ENCODE peak calls at places on chromosome 15, in five cellular contexts. A, V, O, F and D are unnamed samples. For H3K4me1, the result is how much of the 10 kb centered on the place peaks cover.

GRCh38 chr15:65837301-65838283 is 31.7 kb upstream of the RAB11A start:
- DNase-seq in O (no peak), F (no peak), A (no peak), V (no peak), D (no peak)

GRCh38 chr15:101089579-101090459 is 162.0 kb downstream of the CHSY1 start:
- DNase-seq in V (peak), A (no peak), F (no peak), O (no peak), D (no peak)

GRCh38 chr15:59762558-59762957 is 73.4 kb upstream of the BNIP2 start:
- DNase-seq in O (no peak), V (no peak), F (no peak), A (no peak), D (no peak)

GRCh38 chr15:47384776-47385175 is 332.5 kb upstream of the SEMA6D start:
- DNase-seq in V (no peak), F (no peak), O (no peak), A (no peak), D (no peak)

GRCh38 chr15:60004019-60004845 is at the start of gene FOXB1:
- DNase-seq in A (no peak), O (no peak), V (no peak), F (no peak), D (no peak)

GRCh38 chr15:64004582-64004981 is 41.7 kb downstream of the DAPK2 start:
- DNase-seq in V (peak), F (no peak), O (peak), A (no peak), D (no peak)

GRCh38 chr15:28888900-28889299 is 3.1 kb downstream of the APBA2 start:
- DNase-seq in O (no peak), A (no peak), F (no peak), V (no peak), D (peak)

GRCh38 chr15:100902436-100903190 is 16.5 kb upstream of the LRRK1 start:
- DNase-seq in V (peak), F (peak), A (no peak), O (peak), D (peak)

GRCh38 chr15:90191795-90192494 is 9.2 kb upstream of the SEMA4B start:
- DNase-seq in F (peak), V (peak), O (peak), A (no peak), D (peak)

GRCh38 chr15:36960179-36960946 is 140.0 kb downstream of the MEIS2 start:
- DNase-seq in V (no peak), F (no peak), A (no peak), O (no peak), D (no peak)

GRCh38 chr15:85837011-85837433 is 42.3 kb upstream of the KLHL25 start:
- DNase-seq in F (no peak), A (no peak), O (no peak), V (no peak), D (no peak)

GRCh38 chr15:62809106-62809967 is 233.2 kb upstream of the TPM1 start:
- DNase-seq in A (no peak), F (no peak), V (no peak), O (peak), D (no peak)

GRCh38 chr15:41276821-41277220 is 45.8 kb downstream of the CHP1 start:
- DNase-seq in O (no peak), A (no peak), F (no peak), V (no peak), D (no peak)

GRCh38 chr15:43828061-43828657 is 1.4 kb downstream of the WDR76 start:
- DNase-seq in A (no peak), O (no peak), V (no peak), F (no peak), D (no peak)

GRCh38 chr15:88987951-88988671 is 74.9 kb upstream of the MFGE8 start:
- DNase-seq in F (no peak), O (peak), A (no peak), V (no peak), D (no peak)

GRCh38 chr15:31024330-31024729 is 32.9 kb upstream of the MTMR10 start:
- DNase-seq in A (no peak), O (peak), F (no peak), V (peak), D (no peak)

GRCh38 chr15:83327041-83327440 is 42.6 kb upstream of the BNC1 start:
- DNase-seq in A (no peak), O (no peak), V (no peak), F (no peak), D (no peak)

GRCh38 chr15:59595434-59595915 is 16.1 kb upstream of the GCNT3 start:
- DNase-seq in F (no peak), O (no peak), V (no peak), A (no peak), D (no peak)

GRCh38 chr15:89912145-89912673 is 543 bp downstream of the ARPIN start:
- DNase-seq in O (peak), F (peak), A (no peak), V (peak), D (peak)

GRCh38 chr15:90201944-90202375 is 830 bp downstream of the SEMA4B start:
- DNase-seq in A (no peak), V (no peak), F (no peak), O (no peak), D (peak)

GRCh38 chr15:38263996-38264395 is 11.4 kb downstream of the SPRED1 start:
- DNase-seq in O (peak), V (no peak), A (no peak), F (no peak), D (no peak)

GRCh38 chr15:33068531-33068990 is 126.0 kb downstream of the FMN1 start:
- DNase-seq in F (peak), A (no peak), O (peak), V (peak), D (no peak)

GRCh38 chr15:41570764-41571163 is 11.8 kb downstream of the TYRO3 start:
- DNase-seq in V (no peak), O (no peak), F (no peak), A (no peak), D (peak)

GRCh38 chr15:64216722-64217428 is 54.1 kb upstream of the PPIB start:
- DNase-seq in F (no peak), V (no peak), O (no peak), A (no peak), D (no peak)

GRCh38 chr15:48722764-48723661 is 77.5 kb upstream of the FBN1 start:
- DNase-seq in A (no peak), O (peak), V (peak), F (no peak), D (no peak)

GRCh38 chr15:53197426-53197839 is 407.3 kb upstream of the ONECUT1 start:
- DNase-seq in F (peak), O (peak), A (no peak), V (no peak), D (peak)

GRCh38 chr15:95495033-95495541 is 835.4 kb upstream of the NR2F2 start:
- DNase-seq in O (peak), V (no peak), A (no peak), F (no peak), D (no peak)

GRCh38 chr15:50945725-50946124 is 37.2 kb downstream of the AP4E1 start:
- DNase-seq in V (no peak), O (peak), A (no peak), F (no peak), D (no peak)

GRCh38 chr15:100763764-100764750 is 115.6 kb upstream of the ALDH1A3 start:
- DNase-seq in V (peak), O (no peak), A (no peak), F (peak), D (peak)

GRCh38 chr15:41881925-41882688 is 11.7 kb downstream of the SPTBN5 start:
- DNase-seq in V (no peak), F (no peak), A (no peak), O (peak), D (no peak)

GRCh38 chr15:65361708-65362459 is 15.9 kb downstream of the IGDCC3 start:
- DNase-seq in A (no peak), F (peak), O (no peak), V (peak), D (peak)

GRCh38 chr15:90774731-90775521 is 57.8 kb downstream of the BLM start:
- DNase-seq in F (no peak), V (no peak), A (no peak), O (peak), D (no peak)

GRCh38 chr15:71601038-71601869 is 209.1 kb upstream of the NR2E3 start:
- DNase-seq in V (no peak), F (no peak), A (no peak), O (no peak), D (no peak)

GRCh38 chr15:53837263-53837662 is 77.8 kb upstream of the WDR72 start:
- DNase-seq in F (peak), A (no peak), V (no peak), O (no peak), D (no peak)

GRCh38 chr15:98720036-98720435 is 71.7 kb downstream of the IGF1R start:
- DNase-seq in A (no peak), O (no peak), F (no peak), V (no peak), D (no peak)
- H3K4me1 ChIP-seq in A (under half), O (under half), F (under half), V (under half), D (under half)

DNA sequence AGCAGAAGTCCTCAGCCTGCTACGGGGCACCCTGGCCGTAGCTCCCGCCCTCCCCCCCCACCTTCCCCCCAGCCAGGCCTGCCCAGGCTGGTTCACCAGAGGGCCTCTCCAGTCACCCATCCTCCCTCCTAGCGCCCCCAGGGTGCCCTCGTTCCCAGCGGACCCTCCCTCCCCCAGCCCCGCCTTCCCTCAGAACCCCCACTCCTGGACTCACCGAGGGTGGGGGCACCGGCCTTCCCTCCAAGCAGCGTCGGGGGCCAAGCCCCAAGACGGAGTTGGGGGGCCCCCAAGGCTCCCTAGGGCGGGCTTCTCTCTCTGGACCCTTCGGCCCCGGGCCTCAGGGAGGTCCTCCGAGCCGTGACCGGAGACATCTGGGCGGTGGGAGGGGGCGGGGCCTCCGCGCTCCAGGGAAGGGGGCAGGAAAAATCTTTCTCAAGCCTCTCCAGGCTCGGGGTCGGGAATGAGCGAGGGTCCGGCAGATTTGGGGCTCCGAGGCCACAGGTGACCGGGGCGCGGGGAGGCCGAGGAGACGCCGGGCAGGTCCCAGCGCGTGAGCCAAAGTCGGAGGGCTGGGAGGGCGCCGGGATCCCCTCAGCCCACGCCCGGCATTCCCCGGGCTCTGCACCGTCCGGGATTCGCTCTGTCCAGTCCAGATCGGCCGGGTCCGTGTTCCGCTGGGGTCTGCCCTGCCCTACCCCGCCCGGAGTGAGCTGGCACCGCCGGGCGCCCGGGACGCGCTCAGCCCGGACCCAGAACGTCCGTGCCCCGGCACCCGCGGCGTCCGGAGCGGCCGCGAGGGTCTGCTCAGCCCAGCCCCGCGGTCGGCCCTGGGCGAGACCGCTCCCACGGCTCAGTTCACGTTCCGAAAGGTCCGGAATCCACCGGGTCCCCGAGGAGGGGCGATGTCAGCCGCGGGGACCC is 995 bp downstream of the INSYN1 start:
- DNase-seq in F (no peak), O (peak), A (no peak), V (no peak), D (peak)
- H3K4me3 ChIP-seq in F (peak), O (no peak), A (no peak), V (peak), D (peak)

GRCh38 chr15:70242962-70243685 is 145.4 kb upstream of the TLE3 start:
- DNase-seq in V (peak), O (no peak), A (no peak), F (no peak), D (peak)
- H3K27ac ChIP-seq in V (no peak), O (no peak), A (no peak), F (no peak), D (no peak)

GRCh38 chr15:57384024-57384423 is 7.7 kb downstream of the CGNL1 start:
- DNase-seq in O (peak), A (no peak), F (no peak), V (no peak), D (no peak)

GRCh38 chr15:57387011-57387410 is 10.7 kb downstream of the CGNL1 start:
- DNase-seq in A (no peak), V (no peak), O (no peak), F (no peak), D (no peak)

GRCh38 chr15:57382969-57383368 is 6.7 kb downstream of the CGNL1 start:
- DNase-seq in A (no peak), O (no peak), V (no peak), F (no peak), D (no peak)

GRCh38 chr15:57385923-57386390 is 9.7 kb downstream of the CGNL1 start:
- DNase-seq in F (no peak), V (no peak), O (no peak), A (no peak), D (no peak)

DNA sequence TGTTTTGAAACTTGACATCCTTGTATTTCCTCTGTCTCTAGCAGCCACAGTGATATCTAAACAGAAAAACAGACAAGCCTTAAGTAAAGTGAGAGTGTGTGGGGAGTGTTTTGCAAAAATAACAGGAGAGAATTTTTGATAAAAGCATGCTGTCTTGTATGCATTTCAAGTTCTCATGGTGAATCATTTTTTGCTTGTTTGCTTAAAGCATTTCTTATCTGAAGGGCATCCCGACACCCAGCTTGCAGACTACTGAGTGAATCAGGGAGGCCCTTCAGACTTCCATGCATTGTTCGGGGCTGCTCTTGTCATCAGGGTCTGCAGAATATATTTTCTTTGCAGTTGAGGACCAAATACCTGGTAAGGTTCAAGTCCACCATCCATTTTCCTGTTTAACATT is 8.5 kb downstream of the CGNL1 start:
- DNase-seq in O (peak), A (no peak), V (no peak), F (no peak), D (no peak)
- H3K4me1 ChIP-seq in O (under half), A (under half), V (under half), F (under half), D (under half)

DNA sequence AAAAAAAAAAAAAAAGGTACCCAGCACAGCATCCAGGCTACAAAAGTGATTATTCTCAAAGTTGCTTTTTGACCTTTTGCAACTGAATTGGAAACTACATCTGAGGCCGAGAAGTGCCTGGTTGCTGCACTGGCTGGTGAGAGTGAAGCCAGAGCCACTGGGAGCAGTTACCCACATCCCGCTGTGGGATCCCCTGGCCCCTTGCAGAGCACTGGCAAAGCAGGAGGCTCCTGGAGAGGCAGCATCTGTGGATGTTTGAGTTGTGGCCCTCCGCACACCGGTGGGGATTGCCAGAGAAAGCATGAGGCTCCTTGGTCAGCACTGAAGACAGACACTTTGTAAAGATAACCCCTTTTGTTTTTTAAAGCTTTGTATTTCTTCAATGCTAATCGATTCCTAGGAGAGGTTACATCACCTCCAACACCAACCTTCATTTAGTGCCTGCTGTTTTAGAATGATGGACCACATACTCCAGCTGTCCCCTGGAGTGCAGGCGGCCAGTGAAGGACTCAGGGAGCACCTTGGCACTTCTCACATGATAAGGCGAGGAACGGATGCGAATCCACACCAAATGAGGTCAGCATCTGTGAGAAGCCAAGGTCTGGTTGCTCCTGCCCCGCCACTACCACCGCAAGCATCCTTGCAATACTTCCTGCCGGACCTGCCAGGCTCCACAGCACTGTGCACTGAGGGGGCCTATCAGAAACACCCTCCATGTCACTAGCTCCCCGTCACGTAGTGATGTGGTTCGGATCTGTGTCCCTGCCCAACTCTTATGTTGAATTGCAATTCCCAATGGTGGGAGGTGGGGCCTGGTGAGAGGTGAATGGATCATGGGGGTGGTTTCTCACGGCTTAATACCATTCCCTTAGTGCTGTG is 256.5 kb downstream of the GABRB3 start:
- DNase-seq in V (no peak), F (no peak), A (no peak), O (no peak), D (no peak)
- H3K4me3 ChIP-seq in V (no peak), F (no peak), A (no peak), O (no peak), D (no peak)

GRCh38 chr15:55407949-55408766 is at the start of the genes CCPG1 and PIERCE2:
- DNase-seq in F (peak), V (peak), O (peak), A (peak), D (peak)
- H3K27ac ChIP-seq in F (peak), V (peak), O (peak), A (peak), D (peak)

GRCh38 chr15:68595260-68595564 is 16.4 kb downstream of the CORO2B start:
- DNase-seq in V (no peak), F (no peak), O (no peak), A (no peak), D (peak)
- H3K4me1 ChIP-seq in V (under half), F (under half), O (under half), A (under half), D (under half)

GRCh38 chr15:91942676-91943417 is 89.3 kb downstream of the SLCO3A1 start:
- DNase-seq in F (peak), O (peak), A (peak), V (peak), D (no peak)
- H3K4me3 ChIP-seq in F (peak), O (peak), A (no peak), V (no peak), D (no peak)